ENCODE peak calls at places on chromosomes 16 and 17, in nine cellular contexts. One of them, this sample, is unnamed.

GRCh38 chr17:6648181-6648580 is 3.2 kb downstream of the MED31 start:
- DNase-seq in astrocyte of the cerebellum: no peak
- DNase-seq in omental fat pad: no peak
- DNase-seq in SK-N-SH: no peak
- DNase-seq in dorsolateral prefrontal cortex: no peak
- DNase-seq in spleen: no peak
- DNase-seq in heart right ventricle: no peak
- DNase-seq in thyroid gland: no peak
- DNase-seq in CD8-positive, alpha-beta T cell: no peak
- DNase-seq in this sample: no peak

GRCh38 chr17:58329035-58329807 is 626 bp upstream of the TSPOAP1 start:
- DNase-seq in astrocyte of the cerebellum: no peak
- DNase-seq in omental fat pad: no peak
- DNase-seq in SK-N-SH: peak; percentile 73
- DNase-seq in dorsolateral prefrontal cortex: peak; percentile 72
- DNase-seq in spleen: peak; percentile 93
- DNase-seq in heart right ventricle: no peak
- DNase-seq in thyroid gland: no peak
- DNase-seq in CD8-positive, alpha-beta T cell: peak; percentile 56
- DNase-seq in this sample: peak; percentile 75

GRCh38 chr16:85821441-85821901 is 22.0 kb downstream of the COX4I1 start:
- DNase-seq in astrocyte of the cerebellum: peak; percentile 31
- DNase-seq in omental fat pad: peak; percentile 48
- DNase-seq in SK-N-SH: peak; percentile 91
- DNase-seq in dorsolateral prefrontal cortex: peak; percentile 73
- DNase-seq in spleen: peak; percentile 95
- DNase-seq in heart right ventricle: peak; percentile 77
- DNase-seq in thyroid gland: peak; percentile 75
- DNase-seq in CD8-positive, alpha-beta T cell: peak; percentile 73
- DNase-seq in this sample: peak; percentile 88

GRCh38 chr16:86885139-86885538 is 306.8 kb downstream of the FOXL1 start:
- DNase-seq in astrocyte of the cerebellum: no peak
- DNase-seq in omental fat pad: no peak
- DNase-seq in SK-N-SH: no peak
- DNase-seq in dorsolateral prefrontal cortex: no peak
- DNase-seq in spleen: no peak
- DNase-seq in heart right ventricle: no peak
- DNase-seq in thyroid gland: no peak
- DNase-seq in CD8-positive, alpha-beta T cell: no peak
- DNase-seq in this sample: no peak

GRCh38 chr16:11627822-11628457 is 40.3 kb upstream of the SNN start:
- DNase-seq in astrocyte of the cerebellum: no peak
- DNase-seq in omental fat pad: no peak
- DNase-seq in SK-N-SH: no peak
- DNase-seq in dorsolateral prefrontal cortex: no peak
- DNase-seq in spleen: no peak
- DNase-seq in heart right ventricle: no peak
- DNase-seq in thyroid gland: no peak
- DNase-seq in CD8-positive, alpha-beta T cell: no peak
- DNase-seq in this sample: no peak

GRCh38 chr17:64393000-64393402 is 2.3 kb upstream of the PECAM1 start:
- DNase-seq in astrocyte of the cerebellum: no peak
- DNase-seq in omental fat pad: no peak
- DNase-seq in SK-N-SH: no peak
- DNase-seq in dorsolateral prefrontal cortex: no peak
- DNase-seq in spleen: no peak
- DNase-seq in heart right ventricle: no peak
- DNase-seq in thyroid gland: no peak
- DNase-seq in CD8-positive, alpha-beta T cell: peak; percentile 28
- DNase-seq in this sample: no peak

GRCh38 chr17:31530391-31530990 is 139.0 kb downstream of the RAB11FIP4 start:
- DNase-seq in astrocyte of the cerebellum: no peak
- DNase-seq in omental fat pad: no peak
- DNase-seq in SK-N-SH: no peak
- DNase-seq in dorsolateral prefrontal cortex: no peak
- DNase-seq in spleen: peak; percentile 50
- DNase-seq in heart right ventricle: no peak
- DNase-seq in thyroid gland: no peak
- DNase-seq in CD8-positive, alpha-beta T cell: no peak
- DNase-seq in this sample: no peak

GRCh38 chr17:58270476-58271290 is 10.1 kb downstream of the MPO start:
- DNase-seq in astrocyte of the cerebellum: no peak
- DNase-seq in omental fat pad: no peak
- DNase-seq in SK-N-SH: peak; percentile 20
- DNase-seq in dorsolateral prefrontal cortex: no peak
- DNase-seq in spleen: peak; percentile 33
- DNase-seq in heart right ventricle: no peak
- DNase-seq in thyroid gland: no peak
- DNase-seq in CD8-positive, alpha-beta T cell: no peak
- DNase-seq in this sample: no peak

GRCh38 chr17:49362723-49363117 is 670 bp upstream of the ZNF652 start:
- DNase-seq in astrocyte of the cerebellum: no peak
- DNase-seq in omental fat pad: no peak
- DNase-seq in SK-N-SH: no peak
- DNase-seq in dorsolateral prefrontal cortex: no peak
- DNase-seq in spleen: no peak
- DNase-seq in heart right ventricle: no peak
- DNase-seq in thyroid gland: no peak
- DNase-seq in CD8-positive, alpha-beta T cell: no peak
- DNase-seq in this sample: no peak

GRCh38 chr17:40850287-40850972 is 16.6 kb downstream of the KRT12 start:
- DNase-seq in astrocyte of the cerebellum: no peak
- DNase-seq in omental fat pad: no peak
- DNase-seq in SK-N-SH: no peak
- DNase-seq in dorsolateral prefrontal cortex: no peak
- DNase-seq in spleen: no peak
- DNase-seq in heart right ventricle: no peak
- DNase-seq in thyroid gland: no peak
- DNase-seq in CD8-positive, alpha-beta T cell: no peak
- DNase-seq in this sample: no peak

GRCh38 chr17:62778990-62779681 is 29.0 kb downstream of the MARCHF10 start:
- DNase-seq in astrocyte of the cerebellum: peak; percentile 94
- DNase-seq in omental fat pad: peak; percentile 30
- DNase-seq in SK-N-SH: peak; percentile 45
- DNase-seq in dorsolateral prefrontal cortex: peak; percentile 34
- DNase-seq in spleen: no peak
- DNase-seq in heart right ventricle: no peak
- DNase-seq in thyroid gland: peak; percentile 75
- DNase-seq in CD8-positive, alpha-beta T cell: no peak
- DNase-seq in this sample: no peak

GRCh38 chr16:54479546-54479945 is 193.0 kb upstream of the IRX3 start:
- DNase-seq in astrocyte of the cerebellum: no peak
- DNase-seq in omental fat pad: no peak
- DNase-seq in SK-N-SH: no peak
- DNase-seq in dorsolateral prefrontal cortex: no peak
- DNase-seq in spleen: no peak
- DNase-seq in heart right ventricle: no peak
- DNase-seq in thyroid gland: no peak
- DNase-seq in CD8-positive, alpha-beta T cell: no peak
- DNase-seq in this sample: no peak

GRCh38 chr16:12027091-12027490 is 50.6 kb downstream of the SNX29 start:
- DNase-seq in astrocyte of the cerebellum: no peak
- DNase-seq in omental fat pad: no peak
- DNase-seq in SK-N-SH: peak; percentile 14
- DNase-seq in dorsolateral prefrontal cortex: no peak
- DNase-seq in spleen: no peak
- DNase-seq in heart right ventricle: no peak
- DNase-seq in thyroid gland: peak; percentile 43
- DNase-seq in CD8-positive, alpha-beta T cell: no peak
- DNase-seq in this sample: no peak

GRCh38 chr16:22055881-22056280 is 36.5 kb upstream of the VWA3A start:
- DNase-seq in astrocyte of the cerebellum: no peak
- DNase-seq in omental fat pad: no peak
- DNase-seq in SK-N-SH: no peak
- DNase-seq in dorsolateral prefrontal cortex: no peak
- DNase-seq in spleen: no peak
- DNase-seq in heart right ventricle: no peak
- DNase-seq in thyroid gland: no peak
- DNase-seq in CD8-positive, alpha-beta T cell: no peak
- DNase-seq in this sample: no peak

GRCh38 chr16:84730406-84731106 is 30.8 kb downstream of the USP10 start:
- DNase-seq in astrocyte of the cerebellum: peak; percentile 91
- DNase-seq in omental fat pad: no peak
- DNase-seq in SK-N-SH: peak; percentile 50
- DNase-seq in dorsolateral prefrontal cortex: peak; percentile 71
- DNase-seq in spleen: no peak
- DNase-seq in heart right ventricle: no peak
- DNase-seq in thyroid gland: peak; percentile 81
- DNase-seq in CD8-positive, alpha-beta T cell: no peak
- DNase-seq in this sample: no peak

GRCh38 chr17:35587074-35587961 is at the start of gene AP2B1:
- DNase-seq in astrocyte of the cerebellum: peak; percentile 93
- DNase-seq in omental fat pad: peak; percentile 97
- DNase-seq in SK-N-SH: peak; percentile 88
- DNase-seq in dorsolateral prefrontal cortex: peak; percentile 90
- DNase-seq in spleen: peak; percentile 97
- DNase-seq in heart right ventricle: peak; percentile 93
- DNase-seq in thyroid gland: peak; percentile 89
- DNase-seq in CD8-positive, alpha-beta T cell: peak; percentile 96
- DNase-seq in this sample: peak; percentile 97
- TF ChIP-seq CTCF in astrocyte of the cerebellum: no peak
- TF ChIP-seq CTCF in omental fat pad: no peak
- TF ChIP-seq CTCF in SK-N-SH: no peak
- TF ChIP-seq CTCF in dorsolateral prefrontal cortex: no peak
- TF ChIP-seq CTCF in spleen: no peak
- TF ChIP-seq CTCF in heart right ventricle: no peak
- TF ChIP-seq CTCF in thyroid gland: no peak
- TF ChIP-seq CTCF in CD8-positive, alpha-beta T cell: no peak
- TF ChIP-seq CTCF in this sample: no peak

GRCh38 chr16:88754912-88755744 is 29.9 kb downstream of the PIEZO1 start:
- DNase-seq in astrocyte of the cerebellum: no peak
- DNase-seq in omental fat pad: no peak
- DNase-seq in SK-N-SH: peak; percentile 84
- DNase-seq in dorsolateral prefrontal cortex: no peak
- DNase-seq in spleen: no peak
- DNase-seq in heart right ventricle: no peak
- DNase-seq in thyroid gland: no peak
- DNase-seq in CD8-positive, alpha-beta T cell: no peak
- DNase-seq in this sample: no peak
- TF ChIP-seq CTCF in astrocyte of the cerebellum: peak; percentile 70
- TF ChIP-seq CTCF in omental fat pad: no peak
- TF ChIP-seq CTCF in SK-N-SH: peak; percentile 68
- TF ChIP-seq CTCF in dorsolateral prefrontal cortex: peak; percentile 47
- TF ChIP-seq CTCF in spleen: no peak
- TF ChIP-seq CTCF in heart right ventricle: peak; percentile 38
- TF ChIP-seq CTCF in thyroid gland: no peak
- TF ChIP-seq CTCF in CD8-positive, alpha-beta T cell: no peak
- TF ChIP-seq CTCF in this sample: no peak

DNA sequence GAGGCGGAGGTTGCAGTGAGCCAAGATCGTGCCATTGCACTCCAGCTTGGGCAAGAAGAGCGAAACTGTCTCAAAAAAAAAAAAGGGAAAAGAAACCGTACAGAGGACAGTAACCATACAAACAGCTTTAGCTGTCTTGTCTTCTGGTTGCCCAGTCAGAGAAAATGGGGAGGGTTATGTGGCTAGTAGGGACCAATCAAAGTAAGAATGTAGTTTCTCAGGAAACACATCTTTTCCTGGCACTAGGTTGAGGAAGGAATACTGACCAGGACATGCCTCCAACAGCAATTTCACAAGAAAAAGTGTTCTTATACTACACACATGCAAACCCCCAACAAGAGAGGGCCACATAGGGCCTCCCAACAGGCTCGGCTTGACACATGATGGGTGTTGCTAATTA is 2.1 kb downstream of the MIF4GD start:
- DNase-seq in astrocyte of the cerebellum: no peak
- DNase-seq in omental fat pad: no peak
- DNase-seq in SK-N-SH: peak; percentile 14
- DNase-seq in dorsolateral prefrontal cortex: no peak
- DNase-seq in spleen: no peak
- DNase-seq in heart right ventricle: no peak
- DNase-seq in thyroid gland: no peak
- DNase-seq in CD8-positive, alpha-beta T cell: no peak
- DNase-seq in this sample: no peak
- TF ChIP-seq CTCF in astrocyte of the cerebellum: no peak
- TF ChIP-seq CTCF in omental fat pad: no peak
- TF ChIP-seq CTCF in SK-N-SH: no peak
- TF ChIP-seq CTCF in dorsolateral prefrontal cortex: no peak
- TF ChIP-seq CTCF in spleen: no peak
- TF ChIP-seq CTCF in heart right ventricle: no peak
- TF ChIP-seq CTCF in thyroid gland: no peak
- TF ChIP-seq CTCF in CD8-positive, alpha-beta T cell: no peak
- TF ChIP-seq CTCF in this sample: no peak

GRCh38 chr16:13919683-13920509 is at the start of gene ERCC4:
- DNase-seq in astrocyte of the cerebellum: peak; percentile 98
- DNase-seq in omental fat pad: peak; percentile 100
- DNase-seq in SK-N-SH: peak; percentile 96
- DNase-seq in dorsolateral prefrontal cortex: peak; percentile 99
- DNase-seq in spleen: peak; percentile 99
- DNase-seq in heart right ventricle: peak; percentile 100
- DNase-seq in thyroid gland: peak; percentile 100
- DNase-seq in CD8-positive, alpha-beta T cell: peak; percentile 99
- DNase-seq in this sample: peak; percentile 94

GRCh38 chr16:13926507-13926906 is 6.6 kb downstream of the ERCC4 start:
- DNase-seq in astrocyte of the cerebellum: no peak
- DNase-seq in omental fat pad: no peak
- DNase-seq in SK-N-SH: no peak
- DNase-seq in dorsolateral prefrontal cortex: no peak
- DNase-seq in spleen: no peak
- DNase-seq in heart right ventricle: no peak
- DNase-seq in thyroid gland: no peak
- DNase-seq in CD8-positive, alpha-beta T cell: no peak
- DNase-seq in this sample: no peak

GRCh38 chr16:13921328-13921727 is 1.4 kb downstream of the ERCC4 start:
- DNase-seq in astrocyte of the cerebellum: no peak
- DNase-seq in omental fat pad: no peak
- DNase-seq in SK-N-SH: no peak
- DNase-seq in dorsolateral prefrontal cortex: no peak
- DNase-seq in spleen: no peak
- DNase-seq in heart right ventricle: no peak
- DNase-seq in thyroid gland: no peak
- DNase-seq in CD8-positive, alpha-beta T cell: no peak
- DNase-seq in this sample: no peak

GRCh38 chr16:13920510-13920818 is 510 bp downstream of the ERCC4 start:
- DNase-seq in astrocyte of the cerebellum: no peak
- DNase-seq in omental fat pad: no peak
- DNase-seq in SK-N-SH: no peak
- DNase-seq in dorsolateral prefrontal cortex: no peak
- DNase-seq in spleen: no peak
- DNase-seq in heart right ventricle: no peak
- DNase-seq in thyroid gland: no peak
- DNase-seq in CD8-positive, alpha-beta T cell: no peak
- DNase-seq in this sample: no peak

DNA sequence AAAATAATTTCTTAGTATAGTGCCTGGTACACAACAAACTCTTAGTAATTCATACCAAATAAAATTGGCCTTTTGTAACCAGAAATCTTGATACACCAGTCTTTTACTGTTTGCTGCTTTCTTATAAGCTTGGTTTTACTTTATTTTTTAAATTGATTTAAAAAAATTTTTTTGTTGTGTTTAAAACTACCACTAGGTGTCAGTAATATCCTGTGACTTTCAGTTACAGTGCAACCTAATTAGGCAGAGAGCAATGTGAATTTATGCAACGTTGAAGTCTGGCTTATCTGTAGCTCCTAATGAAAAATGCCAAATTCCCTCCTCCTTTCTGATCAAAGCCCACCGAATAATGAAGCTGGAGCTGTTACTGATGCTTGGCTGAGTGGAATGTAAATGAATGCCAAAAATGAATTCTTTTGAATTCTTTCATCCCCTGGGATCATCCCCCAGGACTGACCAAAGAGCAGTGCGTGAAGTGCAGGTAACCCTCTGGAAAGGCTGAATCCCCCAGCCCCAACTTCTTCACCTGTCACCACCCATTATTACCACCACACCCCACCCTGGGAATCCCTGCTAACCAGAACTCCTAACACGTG is 3.8 kb downstream of the ERCC4 start:
- DNase-seq in astrocyte of the cerebellum: peak; percentile 57
- DNase-seq in omental fat pad: no peak
- DNase-seq in SK-N-SH: peak; percentile 48
- DNase-seq in dorsolateral prefrontal cortex: no peak
- DNase-seq in spleen: no peak
- DNase-seq in heart right ventricle: no peak
- DNase-seq in thyroid gland: no peak
- DNase-seq in CD8-positive, alpha-beta T cell: no peak
- DNase-seq in this sample: no peak
- TF ChIP-seq CTCF in astrocyte of the cerebellum: peak; percentile 27
- TF ChIP-seq CTCF in omental fat pad: no peak
- TF ChIP-seq CTCF in SK-N-SH: peak; percentile 67
- TF ChIP-seq CTCF in dorsolateral prefrontal cortex: peak; percentile 79
- TF ChIP-seq CTCF in spleen: peak; percentile 19
- TF ChIP-seq CTCF in heart right ventricle: peak; percentile 74
- TF ChIP-seq CTCF in thyroid gland: peak; percentile 37
- TF ChIP-seq CTCF in CD8-positive, alpha-beta T cell: peak; percentile 81
- TF ChIP-seq CTCF in this sample: peak; percentile 33

This sample was measured in activated B cell treated with CpG ODN at 0.5 μM for 24 hours.